ENCODE peak calls at places on chromosome 5, in eight cellular contexts. One of them, this sample, is unnamed.

GRCh38 chr5:170355601-170356098 is 33.5 kb downstream of the KCNMB1 start:
- DNase-seq in fibroblast of mammary gland: no peak
- DNase-seq in activated CD4-positive, alpha-beta T cell treated with anti-CD3 and anti-CD28 coated beads for 48 hours: no peak
- DNase-seq in OCI-M1: no peak
- DNase-seq in cortex of kidney: no peak
- DNase-seq in SJSA1: no peak
- DNase-seq in activated T-cell treated with anti-CD3 and anti-CD28 coated beads, Interleukin-2, amount 50 U/mL, for 72 hours: no peak
- DNase-seq in OCI-LY7: no peak
- DNase-seq in this sample: no peak

GRCh38 chr5:175202461-175203065 is 241.4 kb downstream of the DRD1 start:
- DNase-seq in fibroblast of mammary gland: peak
- DNase-seq in activated CD4-positive, alpha-beta T cell treated with anti-CD3 and anti-CD28 coated beads for 48 hours: no peak
- DNase-seq in OCI-M1: no peak
- DNase-seq in OCI-LY7: no peak
- DNase-seq in cortex of kidney: no peak
- DNase-seq in SJSA1: peak
- DNase-seq in activated T-cell treated with anti-CD3 and anti-CD28 coated beads, Interleukin-2, amount 50 U/mL, for 72 hours: no peak
- DNase-seq in this sample: no peak

GRCh38 chr5:83548556-83548955 is 77.0 kb downstream of the VCAN start:
- DNase-seq in cortex of kidney: no peak
- DNase-seq in fibroblast of mammary gland: peak
- DNase-seq in OCI-M1: no peak
- DNase-seq in OCI-LY7: no peak
- DNase-seq in SJSA1: no peak
- DNase-seq in activated T-cell treated with anti-CD3 and anti-CD28 coated beads, Interleukin-2, amount 50 U/mL, for 72 hours: no peak
- DNase-seq in activated CD4-positive, alpha-beta T cell treated with anti-CD3 and anti-CD28 coated beads for 48 hours: no peak
- DNase-seq in this sample: no peak

GRCh38 chr5:112684737-112685136 is 52.9 kb upstream of the APC start:
- DNase-seq in activated T-cell treated with anti-CD3 and anti-CD28 coated beads, Interleukin-2, amount 50 U/mL, for 72 hours: no peak
- DNase-seq in activated CD4-positive, alpha-beta T cell treated with anti-CD3 and anti-CD28 coated beads for 48 hours: no peak
- DNase-seq in SJSA1: no peak
- DNase-seq in fibroblast of mammary gland: peak
- DNase-seq in OCI-LY7: peak
- DNase-seq in OCI-M1: no peak
- DNase-seq in cortex of kidney: no peak
- DNase-seq in this sample: no peak

GRCh38 chr5:149030392-149030791 is 32.5 kb downstream of the SH3TC2 start:
- DNase-seq in activated CD4-positive, alpha-beta T cell treated with anti-CD3 and anti-CD28 coated beads for 48 hours: no peak
- DNase-seq in OCI-M1: no peak
- DNase-seq in activated T-cell treated with anti-CD3 and anti-CD28 coated beads, Interleukin-2, amount 50 U/mL, for 72 hours: no peak
- DNase-seq in OCI-LY7: no peak
- DNase-seq in SJSA1: no peak
- DNase-seq in cortex of kidney: no peak
- DNase-seq in fibroblast of mammary gland: no peak
- DNase-seq in this sample: peak

GRCh38 chr5:76251656-76252055 is 151.4 kb upstream of the IQGAP2 start:
- DNase-seq in activated T-cell treated with anti-CD3 and anti-CD28 coated beads, Interleukin-2, amount 50 U/mL, for 72 hours: no peak
- DNase-seq in OCI-M1: no peak
- DNase-seq in activated CD4-positive, alpha-beta T cell treated with anti-CD3 and anti-CD28 coated beads for 48 hours: no peak
- DNase-seq in OCI-LY7: no peak
- DNase-seq in fibroblast of mammary gland: no peak
- DNase-seq in SJSA1: no peak
- DNase-seq in cortex of kidney: no peak
- DNase-seq in this sample: no peak

GRCh38 chr5:1893754-1894153 is 11.0 kb upstream of the IRX4 start:
- DNase-seq in cortex of kidney: no peak
- DNase-seq in OCI-M1: no peak
- DNase-seq in activated T-cell treated with anti-CD3 and anti-CD28 coated beads, Interleukin-2, amount 50 U/mL, for 72 hours: no peak
- DNase-seq in SJSA1: no peak
- DNase-seq in OCI-LY7: no peak
- DNase-seq in activated CD4-positive, alpha-beta T cell treated with anti-CD3 and anti-CD28 coated beads for 48 hours: no peak
- DNase-seq in fibroblast of mammary gland: no peak
- DNase-seq in this sample: no peak

GRCh38 chr5:160064441-160064840 is 54.8 kb downstream of the PWWP2A start:
- DNase-seq in OCI-LY7: no peak
- DNase-seq in cortex of kidney: no peak
- DNase-seq in activated CD4-positive, alpha-beta T cell treated with anti-CD3 and anti-CD28 coated beads for 48 hours: no peak
- DNase-seq in OCI-M1: peak
- DNase-seq in activated T-cell treated with anti-CD3 and anti-CD28 coated beads, Interleukin-2, amount 50 U/mL, for 72 hours: no peak
- DNase-seq in SJSA1: no peak
- DNase-seq in fibroblast of mammary gland: no peak
- DNase-seq in this sample: no peak

GRCh38 chr5:137234973-137235943 is 263.9 kb downstream of the SPOCK1 start:
- DNase-seq in cortex of kidney: no peak
- DNase-seq in activated CD4-positive, alpha-beta T cell treated with anti-CD3 and anti-CD28 coated beads for 48 hours: no peak
- DNase-seq in SJSA1: no peak
- DNase-seq in OCI-M1: no peak
- DNase-seq in fibroblast of mammary gland: no peak
- DNase-seq in activated T-cell treated with anti-CD3 and anti-CD28 coated beads, Interleukin-2, amount 50 U/mL, for 72 hours: no peak
- DNase-seq in OCI-LY7: no peak
- DNase-seq in this sample: no peak

GRCh38 chr5:56543431-56544385 is 271.6 kb upstream of the MAP3K1 start:
- DNase-seq in SJSA1: no peak
- DNase-seq in fibroblast of mammary gland: no peak
- DNase-seq in activated T-cell treated with anti-CD3 and anti-CD28 coated beads, Interleukin-2, amount 50 U/mL, for 72 hours: no peak
- DNase-seq in OCI-LY7: no peak
- DNase-seq in OCI-M1: no peak
- DNase-seq in cortex of kidney: no peak
- DNase-seq in activated CD4-positive, alpha-beta T cell treated with anti-CD3 and anti-CD28 coated beads for 48 hours: no peak
- DNase-seq in this sample: no peak